ENCODE peak calls at places on chromosomes 7 and 10, in seven cellular contexts. One of them, this sample, is unnamed.

GRCh38 chr7:83276250-83276649 is 113.6 kb upstream of the PCLO start:
- DNase-seq in immature natural killer cell: no peak
- DNase-seq in naive thymus-derived CD4-positive, alpha-beta T cell: no peak
- DNase-seq in esophagus squamous epithelium: no peak
- DNase-seq in memory B cell: no peak
- DNase-seq in A172: no peak
- DNase-seq in iPS-NIHi11: no peak
- DNase-seq in this sample: no peak

GRCh38 chr7:143285454-143285756 is 647 bp downstream of the TMEM139 start:
- DNase-seq in iPS-NIHi11: peak
- DNase-seq in immature natural killer cell: no peak
- DNase-seq in esophagus squamous epithelium: no peak
- DNase-seq in A172: peak
- DNase-seq in naive thymus-derived CD4-positive, alpha-beta T cell: no peak
- DNase-seq in memory B cell: no peak
- DNase-seq in this sample: peak

GRCh38 chr10:17512341-17513001 is 58.1 kb upstream of the ST8SIA6 start:
- DNase-seq in memory B cell: no peak
- DNase-seq in iPS-NIHi11: no peak
- DNase-seq in immature natural killer cell: no peak
- DNase-seq in naive thymus-derived CD4-positive, alpha-beta T cell: no peak
- DNase-seq in A172: peak
- DNase-seq in esophagus squamous epithelium: no peak
- DNase-seq in this sample: no peak

GRCh38 chr10:43221419-43222293 is 45.2 kb downstream of the RASGEF1A start:
- DNase-seq in memory B cell: no peak
- DNase-seq in naive thymus-derived CD4-positive, alpha-beta T cell: no peak
- DNase-seq in immature natural killer cell: no peak
- DNase-seq in iPS-NIHi11: peak
- DNase-seq in esophagus squamous epithelium: no peak
- DNase-seq in A172: no peak
- DNase-seq in this sample: peak

GRCh38 chr7:101941481-101942383 is 124.3 kb downstream of the CUX1 start:
- DNase-seq in esophagus squamous epithelium: no peak
- DNase-seq in memory B cell: no peak
- DNase-seq in A172: peak
- DNase-seq in iPS-NIHi11: no peak
- DNase-seq in immature natural killer cell: no peak
- DNase-seq in naive thymus-derived CD4-positive, alpha-beta T cell: no peak
- DNase-seq in this sample: no peak

GRCh38 chr10:17959870-17960269 is 8.2 kb downstream of the SLC39A12 start:
- DNase-seq in esophagus squamous epithelium: no peak
- DNase-seq in naive thymus-derived CD4-positive, alpha-beta T cell: no peak
- DNase-seq in iPS-NIHi11: no peak
- DNase-seq in A172: no peak
- DNase-seq in immature natural killer cell: no peak
- DNase-seq in memory B cell: no peak
- DNase-seq in this sample: no peak

GRCh38 chr7:30635798-30636197 is 41.1 kb downstream of the GARS1 start:
- DNase-seq in naive thymus-derived CD4-positive, alpha-beta T cell: no peak
- DNase-seq in esophagus squamous epithelium: no peak
- DNase-seq in iPS-NIHi11: no peak
- DNase-seq in A172: no peak
- DNase-seq in memory B cell: no peak
- DNase-seq in immature natural killer cell: no peak
- DNase-seq in this sample: no peak

GRCh38 chr10:63496561-63496960 is 24.6 kb upstream of the REEP3 start:
- DNase-seq in A172: no peak
- DNase-seq in naive thymus-derived CD4-positive, alpha-beta T cell: no peak
- DNase-seq in esophagus squamous epithelium: no peak
- DNase-seq in iPS-NIHi11: no peak
- DNase-seq in memory B cell: no peak
- DNase-seq in immature natural killer cell: no peak
- DNase-seq in this sample: no peak